ENCODE peak calls at places on chromosomes 2 and 18, in four cellular contexts. D is right atrium auricular region, O is psoas muscle, H is endodermal cell. T is an unnamed sample.

GRCh38 chr2:198991431-198991830 is 466.3 kb downstream of the SATB2 start:
- DNase-seq in D (no peak), O (no peak), H (no peak), T (no peak)

GRCh38 chr2:85326946-85327756 is 638 bp downstream of the TGOLN2 start:
- DNase-seq in D (no peak), O (peak; percentile 74), H (peak; percentile 72), T (no peak)

GRCh38 chr18:36850527-36851201 is 21.7 kb downstream of the KIAA1328 start:
- DNase-seq in D (no peak), O (no peak), H (no peak), T (no peak)

GRCh38 chr18:31950620-31951019 is 7.7 kb upstream of the TRAPPC8 start:
- DNase-seq in D (no peak), O (no peak), H (peak; percentile 33), T (no peak)

GRCh38 chr2:206540757-206541156 is 97.4 kb downstream of the ADAM23 start:
- DNase-seq in D (no peak), O (no peak), H (no peak), T (no peak)

GRCh38 chr2:108594982-108595464 is 60.8 kb downstream of the LIMS1 start:
- DNase-seq in D (no peak), O (no peak), H (peak; percentile 62), T (no peak)

GRCh38 chr2:151771599-151772358 is 37.5 kb upstream of the NEB start:
- DNase-seq in D (peak; percentile 72), O (peak; percentile 85), H (no peak), T (no peak)

GRCh38 chr2:234257859-234258561 is 207.5 kb downstream of the SPP2 start:
- DNase-seq in D (no peak), O (no peak), H (peak; percentile 89), T (no peak)

GRCh38 chr2:97067279-97068004 is 27.2 kb downstream of the FAHD2B start:
- DNase-seq in D (no peak), O (no peak), H (no peak), T (peak; percentile 92)

GRCh38 chr2:198054299-198054698 is 249.9 kb downstream of the PLCL1 start:
- DNase-seq in D (no peak), O (no peak), H (peak; percentile 81), T (no peak)

GRCh38 chr2:7878786-7879515 is 802.9 kb upstream of the ID2 start:
- DNase-seq in D (no peak), O (no peak), H (peak; percentile 90), T (peak; percentile 47)

DNA sequence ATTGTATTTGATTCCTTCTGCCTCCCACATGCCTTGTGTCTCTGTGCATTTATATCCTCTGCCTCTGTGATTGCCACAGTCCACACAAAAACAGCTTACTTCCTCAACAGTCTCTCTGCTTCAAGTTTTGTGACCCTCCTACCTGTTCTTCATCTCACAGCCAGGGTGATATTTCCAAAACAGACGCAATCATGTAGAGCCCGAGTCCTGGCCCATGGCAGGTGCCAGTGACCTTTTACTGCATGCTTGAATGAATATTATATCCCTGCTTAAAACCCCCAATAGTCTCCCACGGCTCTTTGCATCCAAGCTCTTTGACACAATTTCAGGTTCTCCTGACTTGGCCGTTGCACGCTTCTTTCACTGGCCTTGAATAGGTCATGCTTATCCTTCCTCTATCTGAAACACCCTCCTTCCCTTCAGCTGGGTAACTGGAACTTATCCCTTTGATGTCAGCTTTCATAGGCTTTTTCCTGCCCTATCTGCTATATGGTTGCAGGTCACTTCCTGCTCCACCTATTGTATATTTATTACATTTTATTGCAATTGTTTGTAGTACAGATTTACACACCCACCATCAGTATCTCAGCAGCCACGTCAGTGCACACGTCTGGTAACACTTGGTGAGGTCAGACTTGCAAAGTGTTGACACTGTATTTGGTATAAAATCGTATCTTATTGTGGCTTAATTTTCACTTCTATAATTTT is 29.7 kb upstream of the IL1B start:
- DNase-seq in D (no peak), O (no peak), H (no peak), T (peak; percentile 80)
- H3K9me3 ChIP-seq in D (no peaks in the 10 kb centered on the region), O (no peaks in the 10 kb centered on the region), H (peaks cover 59% of the 10 kb centered on the region), T (no peaks in the 10 kb centered on the region)

GRCh38 chr2:95297088-95297487 is at the start of gene KCNIP3:
- DNase-seq in D (no peak), O (no peak), H (peak; percentile 70), T (no peak)

GRCh38 chr2:95295376-95295775 is 1.8 kb upstream of the KCNIP3 start:
- DNase-seq in D (no peak), O (no peak), H (no peak), T (no peak)

GRCh38 chr2:95296036-95296435 is 1.1 kb upstream of the KCNIP3 start:
- DNase-seq in D (no peak), O (no peak), H (no peak), T (no peak)

GRCh38 chr2:95292623-95293260 is 4.4 kb upstream of the KCNIP3 start:
- DNase-seq in D (no peak), O (no peak), H (no peak), T (no peak)

GRCh38 chr2:95294579-95295250 is 2.4 kb upstream of the KCNIP3 start:
- DNase-seq in D (no peak), O (no peak), H (no peak), T (no peak)
- H3K9me3 ChIP-seq in D (peaks cover 9% of the 10 kb centered on the region), O (peaks cover 8% of the 10 kb centered on the region), H (no peaks in the 10 kb centered on the region), T (peaks cover 20% of the 10 kb centered on the region)

DNA sequence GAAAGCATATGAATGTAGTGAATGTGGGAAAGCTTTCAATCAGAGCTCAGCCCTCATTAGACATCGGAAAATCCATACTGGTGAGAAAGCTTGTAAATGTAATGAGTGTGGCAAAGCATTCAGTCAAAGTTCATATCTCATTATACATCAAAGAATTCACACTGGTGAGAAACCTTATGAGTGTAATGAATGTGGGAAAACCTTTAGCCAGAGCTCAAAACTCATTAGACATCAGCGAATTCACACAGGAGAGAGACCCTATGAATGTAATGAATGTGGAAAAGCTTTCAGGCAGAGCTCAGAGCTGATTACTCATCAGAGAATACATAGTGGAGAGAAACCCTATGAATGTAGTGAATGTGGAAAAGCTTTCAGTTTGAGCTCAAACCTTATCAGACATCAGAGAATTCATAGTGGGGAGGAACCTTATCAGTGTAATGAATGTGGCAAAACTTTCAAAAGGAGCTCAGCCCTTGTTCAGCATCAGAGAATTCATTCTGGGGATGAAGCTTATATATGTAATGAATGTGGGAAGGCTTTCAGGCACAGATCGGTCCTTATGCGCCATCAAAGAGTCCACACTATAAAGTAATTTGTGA is 5.0 kb downstream of the ZNF397 start:
- DNase-seq in D (no peak), O (no peak), H (no peak), T (no peak)
- H3K9me3 ChIP-seq in D (no peaks in the 10 kb centered on the region), O (no peaks in the 10 kb centered on the region), H (peaks cover 83% of the 10 kb centered on the region), T (no peaks in the 10 kb centered on the region)

DNA sequence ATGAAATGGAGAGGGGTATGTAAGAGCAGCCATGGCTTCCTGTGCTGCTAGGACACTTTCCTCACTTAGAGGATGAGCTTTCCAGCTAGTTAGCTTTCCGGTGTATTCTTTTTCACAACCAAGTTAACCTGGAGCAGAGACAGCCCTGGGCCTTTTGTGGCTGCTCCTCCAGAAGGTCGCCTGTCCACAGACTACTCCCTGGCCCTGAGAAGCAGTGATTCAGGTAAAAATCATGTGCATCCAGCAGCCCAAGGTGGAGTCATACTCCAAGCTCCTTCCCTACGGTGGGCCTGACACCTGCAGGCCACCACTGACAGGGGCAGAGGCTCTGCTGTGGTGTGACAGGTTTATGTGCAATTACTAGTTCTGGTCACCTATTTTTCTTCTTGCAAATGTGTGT is 187.2 kb downstream of the ANKRD30B start:
- DNase-seq in D (peak; percentile 11), O (no peak), H (no peak), T (peak; percentile 87)
- H3K9me3 ChIP-seq in D (no peaks in the 10 kb centered on the region), O (no peaks in the 10 kb centered on the region), H (peaks cover 57% of the 10 kb centered on the region), T (no peaks in the 10 kb centered on the region)

DNA sequence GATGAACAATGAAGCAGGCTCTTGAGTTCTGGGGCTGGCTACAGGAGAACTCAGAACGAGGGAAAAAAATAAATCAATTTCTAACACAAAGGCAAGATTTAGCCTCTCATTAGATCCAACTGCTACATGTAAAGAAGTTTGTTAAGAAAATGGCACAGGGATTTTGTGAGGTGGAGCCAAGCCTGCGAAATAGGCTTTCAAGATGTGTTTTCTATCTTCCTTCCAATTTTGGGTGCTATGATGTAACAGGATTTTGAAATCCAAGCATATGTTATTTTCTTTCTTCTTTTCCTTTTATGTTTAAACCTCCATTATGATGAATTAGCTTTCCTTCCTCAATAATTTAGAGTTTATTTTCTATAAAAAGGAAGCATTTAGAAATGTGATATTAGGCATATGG is 387.0 kb downstream of the TGIF1 start:
- DNase-seq in D (no peak), O (no peak), H (no peak), T (no peak)
- H3K9me3 ChIP-seq in D (no peaks in the 10 kb centered on the region), O (no peaks in the 10 kb centered on the region), H (no peaks in the 10 kb centered on the region), T (no peaks in the 10 kb centered on the region)

GRCh38 chr2:204664708-204665121 is 119.4 kb downstream of the PARD3B start:
- DNase-seq in D (no peak), O (no peak), H (no peak), T (no peak)

GRCh38 chr2:204665771-204666170 is 120.5 kb downstream of the PARD3B start:
- DNase-seq in D (no peak), O (no peak), H (no peak), T (no peak)

GRCh38 chr2:204663816-204664421 is 118.6 kb downstream of the PARD3B start:
- DNase-seq in D (no peak), O (no peak), H (no peak), T (no peak)

GRCh38 chr2:204662956-204663355 is 117.7 kb downstream of the PARD3B start:
- DNase-seq in D (no peak), O (no peak), H (no peak), T (no peak)

GRCh38 chr2:204665244-204665643 is 120.0 kb downstream of the PARD3B start:
- DNase-seq in D (no peak), O (no peak), H (no peak), T (no peak)
- H3K9me3 ChIP-seq in D (no peaks in the 10 kb centered on the region), O (no peaks in the 10 kb centered on the region), H (no peaks in the 10 kb centered on the region), T (no peaks in the 10 kb centered on the region)

DNA sequence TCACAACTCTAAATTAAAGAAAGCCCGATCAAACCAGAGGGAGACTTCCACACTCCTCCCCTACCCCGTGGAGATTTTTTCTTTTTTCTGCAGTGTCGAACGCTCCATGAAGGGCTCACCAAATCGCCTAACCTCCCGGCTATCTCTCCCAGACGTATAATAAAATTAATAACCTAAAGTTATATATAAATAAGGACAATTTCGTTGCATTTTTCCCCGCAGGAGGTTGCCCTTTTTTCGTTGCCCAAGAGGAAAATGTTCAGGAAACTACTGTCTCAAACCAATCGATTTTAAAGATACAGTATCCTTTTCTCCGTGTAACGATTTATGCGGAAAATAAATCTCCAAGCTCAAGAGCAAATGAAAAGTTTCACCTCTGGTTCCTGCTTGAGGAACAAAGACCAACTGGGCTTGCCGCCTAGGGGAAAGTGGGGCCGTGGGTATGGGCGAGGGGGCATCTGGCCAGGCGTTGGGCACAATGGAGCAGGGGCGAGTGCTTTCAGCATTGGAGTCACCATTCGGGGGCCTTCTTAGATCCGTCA is 2.2 kb downstream of the EVX2 start:
- DNase-seq in D (peak; percentile 2), O (no peak), H (no peak), T (no peak)
- H3K9me3 ChIP-seq in D (no peaks in the 10 kb centered on the region), O (no peaks in the 10 kb centered on the region), H (no peaks in the 10 kb centered on the region), T (no peaks in the 10 kb centered on the region)

GRCh38 chr2:227404575-227404974 is 16.8 kb upstream of the SCYGR1 start:
- DNase-seq in D (no peak), O (no peak), H (no peak), T (no peak)
- H3K9me3 ChIP-seq in D (no peaks in the 10 kb centered on the region), O (no peaks in the 10 kb centered on the region), H (no peaks in the 10 kb centered on the region), T (no peaks in the 10 kb centered on the region)

T was measured in esophagus muscularis mucosa.